ENCODE peak calls at places on chromosomes 13 and 19, in nine cellular contexts. U is Peyer's patch, B is esophagus squamous epithelium, H is right lobe of liver, Y is transverse colon, L is adrenal gland, J is breast epithelium, D is testis, E is A549. T is an unnamed sample.

GRCh38 chr19:955803-956746 is 28.1 kb upstream of the WDR18 start:
- DNase-seq in U (no peak), B (no peak), H (no peak), Y (peak), L (no peak), J (no peak), D (no peak), E (no peak), T (no peak)

GRCh38 chr19:53771133-53771532 is 53.0 kb downstream of the NLRP12 start:
- DNase-seq in U (no peak), B (no peak), H (no peak), Y (no peak), L (no peak), J (no peak), D (no peak), E (no peak), T (no peak)

GRCh38 chr19:38840583-38840968 is 9.0 kb upstream of the ECH1 start:
- DNase-seq in U (no peak), B (no peak), H (no peak), Y (no peak), L (no peak), J (no peak), D (no peak), E (peak), T (no peak)

GRCh38 chr19:44807652-44808462 is 1.0 kb upstream of the BCAM start:
- DNase-seq in U (no peak), B (no peak), H (peak), Y (peak), L (peak), J (peak), D (no peak), E (peak), T (no peak)

GRCh38 chr13:67147257-67148218 is 82.6 kb downstream of the PCDH9 start:
- DNase-seq in U (no peak), B (no peak), H (no peak), Y (no peak), L (no peak), J (no peak), D (no peak), E (no peak), T (no peak)

GRCh38 chr19:5321851-5322681 is 18.5 kb downstream of the PTPRS start:
- DNase-seq in U (peak), B (no peak), H (no peak), Y (peak), L (no peak), J (no peak), D (no peak), E (no peak), T (no peak)

GRCh38 chr13:71290963-71291937 is 575.8 kb downstream of the DACH1 start:
- DNase-seq in U (no peak), B (no peak), H (peak), Y (peak), L (no peak), J (no peak), D (peak), E (no peak), T (no peak)

GRCh38 chr13:83780201-83780600 is 102.1 kb downstream of the SLITRK1 start:
- DNase-seq in U (no peak), B (no peak), H (no peak), Y (no peak), L (no peak), J (no peak), D (peak), E (no peak), T (no peak)

GRCh38 chr19:14146789-14147216 is 10.4 kb upstream of the ASF1B start:
- DNase-seq in U (no peak), B (no peak), H (no peak), Y (no peak), L (no peak), J (no peak), D (peak), E (no peak), T (no peak)

GRCh38 chr13:99540530-99540929 is 39.3 kb downstream of the TM9SF2 start:
- DNase-seq in U (no peak), B (no peak), H (no peak), Y (no peak), L (peak), J (no peak), D (no peak), E (no peak), T (no peak)

GRCh38 chr13:80828759-80829158 is 487.8 kb upstream of the SPRY2 start:
- DNase-seq in U (no peak), B (no peak), H (no peak), Y (no peak), L (no peak), J (no peak), D (no peak), E (no peak), T (no peak)

GRCh38 chr13:46962286-46962941 is 65.6 kb upstream of the HTR2A start:
- DNase-seq in U (no peak), B (no peak), H (no peak), Y (no peak), L (no peak), J (no peak), D (no peak), E (no peak), T (no peak)

GRCh38 chr13:85132986-85133385 is 666.2 kb downstream of the SLITRK6 start:
- DNase-seq in U (no peak), B (no peak), H (no peak), Y (no peak), L (no peak), J (no peak), D (no peak), E (no peak), T (no peak)

GRCh38 chr19:28505134-28505533 is 707.8 kb downstream of the UQCRFS1 start:
- DNase-seq in U (no peak), B (no peak), H (no peak), Y (no peak), L (no peak), J (no peak), D (no peak), E (no peak), T (no peak)

GRCh38 chr19:13974073-13974472 is 21.8 kb downstream of the DCAF15 start:
- DNase-seq in U (no peak), B (no peak), H (no peak), Y (no peak), L (no peak), J (no peak), D (peak), E (no peak), T (no peak)

GRCh38 chr19:29372461-29372860 is 153.3 kb upstream of the VSTM2B start:
- DNase-seq in U (no peak), B (no peak), H (no peak), Y (no peak), L (no peak), J (no peak), D (no peak), E (no peak), T (no peak)

GRCh38 chr13:111539791-111540446 is 219.5 kb downstream of the TEX29 start:
- DNase-seq in U (no peak), B (no peak), H (no peak), Y (no peak), L (no peak), J (no peak), D (no peak), E (no peak), T (no peak)

GRCh38 chr19:17103177-17103576 is 27.6 kb downstream of the MYO9B start:
- DNase-seq in U (no peak), B (no peak), H (no peak), Y (peak), L (no peak), J (no peak), D (peak), E (peak), T (no peak)

GRCh38 chr19:5828661-5829566 is 10.6 kb downstream of the FUT6 start:
- DNase-seq in U (no peak), B (no peak), H (no peak), Y (peak), L (peak), J (no peak), D (no peak), E (no peak), T (peak)

GRCh38 chr19:44891016-44891882 is at the start of gene TOMM40:
- DNase-seq in U (peak), B (peak), H (no peak), Y (peak), L (peak), J (no peak), D (no peak), E (peak), T (peak)

GRCh38 chr19:6450166-6450565 is 9.4 kb downstream of the SLC25A23 start:
- DNase-seq in U (no peak), B (no peak), H (no peak), Y (no peak), L (no peak), J (no peak), D (no peak), E (no peak), T (no peak)

GRCh38 chr19:8065489-8066261 is 13.1 kb downstream of the CCL25 start:
- DNase-seq in U (no peak), B (no peak), H (no peak), Y (no peak), L (no peak), J (no peak), D (no peak), E (no peak), T (no peak)

GRCh38 chr19:38270587-38271167 is 6.3 kb downstream of the SPINT2 start:
- DNase-seq in U (no peak), B (no peak), H (no peak), Y (no peak), L (no peak), J (no peak), D (no peak), E (peak), T (no peak)

GRCh38 chr19:33685541-33685940 is 63.8 kb downstream of the CHST8 start:
- DNase-seq in U (no peak), B (no peak), H (peak), Y (no peak), L (no peak), J (peak), D (no peak), E (no peak), T (no peak)

GRCh38 chr19:53868091-53868891 is 608 bp downstream of the MYADM start:
- DNase-seq in U (no peak), B (no peak), H (peak), Y (peak), L (peak), J (peak), D (peak), E (peak), T (peak)

GRCh38 chr13:39408512-39408911 is 194.5 kb downstream of the LHFPL6 start:
- DNase-seq in U (no peak), B (no peak), H (no peak), Y (no peak), L (no peak), J (no peak), D (no peak), E (no peak), T (no peak)

GRCh38 chr13:79631260-79631659 is 150.3 kb downstream of the NDFIP2 start:
- DNase-seq in U (no peak), B (no peak), H (no peak), Y (no peak), L (peak), J (no peak), D (no peak), E (peak), T (no peak)

GRCh38 chr19:17326595-17326966 is 8.1 kb downstream of the ANO8 start:
- DNase-seq in U (no peak), B (no peak), H (no peak), Y (no peak), L (no peak), J (no peak), D (no peak), E (no peak), T (no peak)

GRCh38 chr19:46913852-46914430 is 53.1 kb downstream of the ARHGAP35 start:
- DNase-seq in U (no peak), B (no peak), H (no peak), Y (no peak), L (no peak), J (no peak), D (no peak), E (peak), T (no peak)

GRCh38 chr13:77545626-77546412 is 10.3 kb downstream of the SCEL start:
- DNase-seq in U (no peak), B (no peak), H (no peak), Y (no peak), L (no peak), J (no peak), D (no peak), E (no peak), T (no peak)

GRCh38 chr19:54451997-54452396 is 3.0 kb downstream of the LENG8 start:
- DNase-seq in U (no peak), B (no peak), H (no peak), Y (no peak), L (no peak), J (no peak), D (no peak), E (no peak), T (no peak)

GRCh38 chr13:41193469-41193868 is 900 bp downstream of the KBTBD7 start:
- DNase-seq in U (no peak), B (no peak), H (no peak), Y (no peak), L (no peak), J (no peak), D (peak), E (no peak), T (peak)
- H3K4me3 ChIP-seq in U (no peak), B (peak), H (peak), Y (no peak), L (no peak), J (peak), D (peak), E (peak), T (peak)

DNA sequence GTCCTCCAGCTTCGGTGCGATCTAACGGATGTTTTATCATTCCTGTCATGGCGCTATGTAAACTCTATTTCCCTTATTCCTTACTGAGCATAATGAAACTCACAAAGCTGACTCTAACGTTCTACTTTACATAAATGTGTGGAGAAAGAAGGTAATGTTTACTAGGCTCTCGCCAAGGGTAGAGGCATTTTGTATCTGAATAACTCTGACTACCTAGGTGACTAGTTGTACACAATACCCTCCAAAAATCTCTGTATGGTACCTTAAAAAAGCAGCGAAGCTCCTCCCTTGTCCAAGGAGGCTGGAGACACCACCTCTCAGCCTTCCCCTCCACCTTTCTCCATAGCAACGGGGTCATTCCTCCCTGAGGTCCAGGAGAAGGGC is 316 bp upstream of the ZNF530 start:
- DNase-seq in U (no peak), B (no peak), H (no peak), Y (no peak), L (no peak), J (no peak), D (no peak), E (no peak), T (no peak)
- H3K27ac ChIP-seq in U (no peak), B (peak), H (no peak), Y (peak), L (peak), J (peak), D (no peak), E (no peak), T (peak)

GRCh38 chr19:48635966-48636858 is 967 bp downstream of the DBP start:
- DNase-seq in U (peak), B (no peak), H (peak), Y (peak), L (peak), J (no peak), D (peak), E (no peak), T (peak)

GRCh38 chr19:48634424-48635262 is 2.5 kb downstream of the DBP start:
- DNase-seq in U (peak), B (peak), H (peak), Y (peak), L (peak), J (peak), D (peak), E (peak), T (peak)

GRCh38 chr19:48634036-48634342 is 3.2 kb downstream of the DBP start:
- DNase-seq in U (no peak), B (no peak), H (no peak), Y (no peak), L (no peak), J (no peak), D (no peak), E (no peak), T (no peak)

GRCh38 chr19:48636859-48637448 is at the start of gene DBP:
- DNase-seq in U (peak), B (peak), H (peak), Y (peak), L (peak), J (no peak), D (no peak), E (peak), T (peak)

GRCh38 chr19:48635263-48635965 is 1.8 kb downstream of the DBP start:
- DNase-seq in U (peak), B (no peak), H (peak), Y (peak), L (peak), J (peak), D (peak), E (peak), T (peak)
- TF ChIP-seq POLR2A in U (no peak), B (no peak), H (peak), Y (no peak), L (no peak), J (no peak), D (peak), E (peak), T (no peak)

GRCh38 chr19:35086455-35086854 is 29.2 kb upstream of the FXYD3 start:
- DNase-seq in U (no peak), B (no peak), H (no peak), Y (no peak), L (no peak), J (no peak), D (no peak), E (no peak), T (no peak)
- H3K4me3 ChIP-seq in U (no peak), B (no peak), H (no peak), Y (no peak), L (no peak), J (no peak), D (no peak), E (no peak), T (no peak)

GRCh38 chr13:33455291-33455690 is 169.7 kb upstream of the STARD13 start:
- DNase-seq in U (no peak), B (no peak), H (no peak), Y (no peak), L (no peak), J (no peak), D (no peak), E (no peak), T (no peak)
- H3K27ac ChIP-seq in U (no peak), B (no peak), H (no peak), Y (peak), L (no peak), J (peak), D (peak), E (no peak), T (no peak)

GRCh38 chr19:42528354-42529247 is at the start of gene CEACAM1:
- DNase-seq in U (peak), B (no peak), H (peak), Y (peak), L (no peak), J (peak), D (peak), E (no peak), T (peak)
- TF ChIP-seq POLR2A in U (peak), B (no peak), H (peak), Y (peak), L (no peak), J (no peak), D (no peak), E (no peak), T (no peak)

GRCh38 chr13:97228850-97229521 is 6.9 kb downstream of the MBNL2 start:
- DNase-seq in U (no peak), B (no peak), H (no peak), Y (no peak), L (no peak), J (no peak), D (no peak), E (no peak), T (no peak)

GRCh38 chr13:97226013-97226412 is 3.9 kb downstream of the MBNL2 start:
- DNase-seq in U (no peak), B (no peak), H (no peak), Y (no peak), L (no peak), J (no peak), D (no peak), E (no peak), T (no peak)

GRCh38 chr13:97225533-97225932 is 3.4 kb downstream of the MBNL2 start:
- DNase-seq in U (no peak), B (no peak), H (no peak), Y (no peak), L (no peak), J (no peak), D (no peak), E (no peak), T (no peak)

GRCh38 chr13:97224544-97225324 is 2.6 kb downstream of the MBNL2 start:
- DNase-seq in U (no peak), B (no peak), H (peak), Y (peak), L (no peak), J (peak), D (no peak), E (no peak), T (peak)

GRCh38 chr13:97226788-97227627 is 4.9 kb downstream of the MBNL2 start:
- DNase-seq in U (peak), B (no peak), H (no peak), Y (peak), L (no peak), J (no peak), D (peak), E (no peak), T (no peak)
- H3K4me3 ChIP-seq in U (no peak), B (no peak), H (no peak), Y (no peak), L (no peak), J (peak), D (no peak), E (no peak), T (peak)

GRCh38 chr19:2446390-2446789 is 10.4 kb downstream of the LMNB2 start:
- DNase-seq in U (peak), B (no peak), H (no peak), Y (no peak), L (no peak), J (no peak), D (no peak), E (no peak), T (no peak)
- H3K27ac ChIP-seq in U (no peak), B (no peak), H (no peak), Y (no peak), L (no peak), J (no peak), D (no peak), E (no peak), T (no peak)

DNA sequence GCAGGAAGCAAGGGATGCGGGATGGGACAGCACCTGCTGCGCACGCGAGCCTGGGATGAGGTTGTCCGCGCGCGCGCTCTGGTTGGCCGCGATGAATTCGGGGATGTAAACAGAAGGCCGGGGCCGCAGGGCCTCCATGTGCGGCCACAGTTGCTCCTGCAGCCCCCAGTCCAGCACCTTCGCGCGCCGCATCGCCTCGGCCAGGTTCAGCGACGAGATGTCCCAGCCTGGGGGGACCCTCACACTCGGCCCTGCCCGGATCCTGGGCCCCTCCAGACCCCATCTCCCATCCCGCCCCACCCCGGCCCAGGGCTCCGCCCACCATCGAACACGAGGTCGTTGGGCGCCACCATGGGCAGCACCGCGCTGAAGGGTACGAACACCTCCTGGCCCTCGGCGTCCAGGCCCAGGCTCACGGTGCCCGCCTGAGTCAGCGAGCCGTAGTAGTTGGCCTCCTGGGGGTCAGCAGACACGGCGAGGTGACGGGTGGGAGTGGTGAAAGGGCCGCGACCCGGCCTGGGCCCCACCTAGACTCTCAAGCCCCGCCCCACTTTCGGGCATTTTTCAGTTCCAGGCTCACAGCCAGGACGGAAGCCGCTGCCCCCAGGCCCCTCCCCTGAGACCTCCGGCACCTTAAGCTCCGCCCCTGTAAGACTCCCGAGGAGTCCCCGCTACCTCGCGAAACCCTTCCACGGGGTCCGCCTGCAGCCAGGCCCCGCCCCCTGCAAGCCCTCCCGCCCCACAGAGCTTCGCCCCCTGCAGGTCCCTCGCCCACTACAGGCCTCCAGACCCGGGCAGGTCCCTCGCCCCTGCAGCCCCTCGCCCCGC is 1.1 kb downstream of the ISYNA1 start:
- DNase-seq in U (peak), B (no peak), H (peak), Y (peak), L (peak), J (no peak), D (peak), E (peak), T (peak)
- TF ChIP-seq POLR2A in U (no peak), B (no peak), H (no peak), Y (no peak), L (no peak), J (no peak), D (no peak), E (no peak), T (no peak)

T was measured in heart left ventricle.